ENCODE peak calls at places on chromosome 16, in eight cellular contexts. H, K, X, Y, N, S, Z and V are unnamed samples.

GRCh38 chr16:72760581-72760980 is 287.3 kb downstream of the ZFHX3 start:
- DNase-seq in H (no peak), K (no peak), X (no peak), Y (no peak), N (no peak), S (no peak), Z (no peak), V (no peak)

GRCh38 chr16:81866820-81867440 is 87.8 kb downstream of the PLCG2 start:
- DNase-seq in H (peak; percentile 23), K (no peak), X (no peak), Y (peak; percentile 77), N (peak; percentile 31), S (peak; percentile 23), Z (peak; percentile 62), V (peak; percentile 15)

GRCh38 chr16:11390573-11391495 is 45.6 kb downstream of the RMI2 start:
- DNase-seq in H (no peak), K (no peak), X (peak; percentile 23), Y (no peak), N (no peak), S (no peak), Z (no peak), V (no peak)

GRCh38 chr16:47045459-47045858 is 72.0 kb upstream of the DNAJA2 start:
- DNase-seq in H (no peak), K (no peak), X (no peak), Y (no peak), N (no peak), S (no peak), Z (no peak), V (no peak)

GRCh38 chr16:49856741-49857330 is 924 bp upstream of the ZNF423 start:
- DNase-seq in H (peak; percentile 73), K (peak; percentile 69), X (peak; percentile 93), Y (peak; percentile 87), N (peak; percentile 51), S (peak; percentile 83), Z (peak; percentile 92), V (peak; percentile 85)

GRCh38 chr16:27767081-27767480 is 217.1 kb downstream of the KATNIP start:
- DNase-seq in H (no peak), K (no peak), X (no peak), Y (no peak), N (no peak), S (no peak), Z (no peak), V (no peak)

GRCh38 chr16:81703177-81704155 is 75.6 kb upstream of the PLCG2 start:
- DNase-seq in H (no peak), K (no peak), X (peak; percentile 63), Y (no peak), N (no peak), S (peak; percentile 72), Z (peak; percentile 35), V (no peak)

GRCh38 chr16:23711785-23712184 is 1.2 kb downstream of the ERN2 start:
- DNase-seq in H (no peak), K (no peak), X (no peak), Y (no peak), N (no peak), S (no peak), Z (no peak), V (no peak)

DNA sequence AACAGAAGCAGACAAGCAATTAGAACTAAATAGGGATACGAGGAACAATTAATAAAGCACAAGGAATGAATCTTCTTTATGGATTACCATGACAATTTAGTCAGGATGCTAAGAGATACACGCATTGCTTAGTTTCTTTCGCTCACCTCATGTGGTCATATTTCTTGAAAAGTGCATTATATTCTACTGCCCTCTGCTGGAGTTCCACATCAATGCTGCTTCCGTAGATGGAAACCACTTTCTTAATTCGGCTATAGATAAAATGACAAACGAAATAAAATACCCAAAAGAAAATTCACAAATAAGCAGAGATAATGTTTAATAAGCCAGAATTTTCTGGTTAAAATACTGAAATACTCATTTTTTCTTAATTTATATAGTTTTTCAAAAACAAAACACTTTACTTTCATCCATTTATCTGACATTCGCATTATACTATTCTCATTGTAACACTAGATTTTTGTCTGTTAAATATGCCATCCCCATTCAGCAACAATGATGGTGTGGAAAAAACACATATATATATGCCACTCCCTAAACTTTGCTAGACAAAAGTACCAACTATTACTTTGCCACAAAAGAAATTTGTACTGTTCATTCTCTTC is 22.0 kb upstream of the PHLPP2 start:
- DNase-seq in H (no peak), K (no peak), X (peak; percentile 57), Y (no peak), N (peak; percentile 40), S (no peak), Z (no peak), V (peak; percentile 30)
- TF ChIP-seq CTCF in H (peak; percentile 67), K (peak; percentile 35), X (peak; percentile 62), Y (peak; percentile 39), N (peak; percentile 44), S (peak; percentile 18), Z (peak; percentile 67), V (peak; percentile 39)

DNA sequence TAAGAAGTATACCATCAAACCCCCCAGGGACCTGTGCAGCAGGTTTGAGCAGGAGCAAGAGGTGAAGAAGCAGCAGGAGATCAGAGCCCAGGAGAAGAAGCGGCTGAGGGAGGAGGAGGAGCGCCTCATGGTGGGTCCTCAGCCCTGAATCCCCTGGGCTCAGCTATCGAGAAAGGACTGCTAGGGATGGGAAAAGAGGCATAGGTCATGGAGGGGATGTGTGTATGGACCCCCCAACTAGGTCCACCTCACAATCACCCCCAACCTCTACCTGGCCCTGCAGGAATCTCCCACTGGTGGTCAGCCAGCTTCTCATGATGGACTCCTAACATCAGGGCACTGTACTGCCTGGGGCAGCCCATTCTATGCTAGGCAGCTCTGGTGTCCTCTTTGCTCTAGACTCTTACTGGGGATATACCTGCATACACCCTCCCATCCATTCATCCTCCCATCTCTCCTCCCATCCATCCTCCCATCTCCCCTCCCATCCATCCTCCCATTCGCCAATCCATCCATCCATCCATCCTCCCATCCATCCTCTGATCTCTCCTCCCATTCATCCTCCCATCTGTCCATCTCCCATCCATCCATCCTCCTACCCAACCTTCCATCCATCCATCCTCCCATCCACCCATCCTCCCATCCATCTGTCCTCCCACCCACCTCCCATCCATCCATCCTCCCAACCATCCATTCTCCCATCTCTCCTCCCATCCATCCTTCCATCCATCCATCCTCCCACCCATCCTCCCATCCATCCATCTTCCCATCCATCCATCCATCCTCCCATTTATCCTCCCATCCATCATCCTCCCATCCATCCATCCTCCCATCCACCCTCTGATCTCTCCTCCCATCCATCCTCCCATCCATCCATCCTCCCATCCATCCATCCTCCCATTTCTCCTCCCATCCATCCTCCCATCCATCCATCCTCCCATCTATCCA is 10.6 kb downstream of the DRC7 start:
- DNase-seq in H (no peak), K (no peak), X (no peak), Y (no peak), N (no peak), S (no peak), Z (no peak), V (no peak)
- H3K4me3 ChIP-seq in H (no peak overlapping the region), K (no peak overlapping the region), X (no peak overlapping the region), Y (no peak overlapping the region), N (no peak overlapping the region), S (no peak overlapping the region), Z (no peak overlapping the region), V (no peak overlapping the region)

DNA sequence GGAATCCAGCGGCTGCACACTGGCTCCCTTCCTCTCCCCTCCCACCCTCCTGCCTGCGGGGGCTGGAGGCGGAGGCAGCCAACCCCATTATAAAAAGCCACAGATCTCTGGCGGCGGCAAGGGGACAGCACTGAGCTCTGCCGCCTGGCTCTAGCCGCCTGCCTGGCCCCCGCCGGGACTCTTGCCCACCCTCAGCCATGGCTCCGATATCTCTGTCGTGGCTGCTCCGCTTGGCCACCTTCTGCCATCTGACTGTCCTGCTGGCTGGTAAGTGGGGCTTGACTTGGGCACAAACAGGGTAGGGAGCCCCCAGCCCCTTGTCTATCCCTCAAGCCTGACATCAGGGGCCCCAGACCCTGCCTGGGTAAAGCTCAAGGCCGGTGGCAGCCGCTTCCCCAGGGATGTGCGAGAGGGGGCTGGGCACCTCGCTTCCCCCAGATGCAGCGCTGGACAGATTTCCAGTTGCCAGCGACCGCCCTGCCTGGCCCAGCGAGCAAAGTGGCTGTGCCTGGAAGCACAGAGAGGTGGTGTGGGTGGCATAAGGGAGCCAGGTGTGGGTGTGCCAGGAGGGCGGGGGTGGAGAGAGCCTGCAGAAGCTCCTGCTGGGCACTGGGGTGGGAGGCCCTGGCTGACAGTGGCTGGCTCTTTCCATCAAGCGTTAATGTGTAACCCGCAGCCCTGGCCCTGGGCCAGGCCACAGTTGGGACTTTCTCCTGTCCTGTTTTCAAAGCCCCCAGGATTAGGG is at the start of gene CX3CL1:
- DNase-seq in H (peak; percentile 43), K (peak; percentile 82), X (peak; percentile 88), Y (peak; percentile 83), N (no peak), S (peak; percentile 34), Z (no peak), V (peak; percentile 87)
- TF ChIP-seq CTCF in H (peak; percentile 21), K (no peak), X (peak; percentile 23), Y (no peak), N (no peak), S (no peak), Z (no peak), V (no peak)

DNA sequence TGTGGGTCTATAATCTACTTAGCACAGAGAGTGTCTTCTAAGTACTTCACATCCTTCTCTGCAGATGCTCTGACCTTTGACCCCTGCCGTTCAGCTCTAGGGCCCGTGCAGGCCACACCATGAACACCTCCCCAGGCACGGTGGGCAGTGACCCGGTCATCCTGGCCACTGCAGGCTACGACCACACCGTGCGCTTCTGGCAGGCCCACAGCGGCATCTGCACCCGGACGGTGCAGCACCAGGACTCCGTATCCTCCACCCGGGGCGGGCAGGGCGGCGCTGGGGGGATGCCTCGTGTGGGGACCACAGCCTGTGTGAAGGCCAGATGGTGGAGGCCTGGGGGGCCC is 686 bp downstream of the MLST8 start:
- DNase-seq in H (no peak), K (no peak), X (no peak), Y (no peak), N (no peak), S (peak; percentile 66), Z (peak; percentile 72), V (no peak)
- H3K4me3 ChIP-seq in H (peak overlapping the region; percentile 92), K (peak overlapping the region; percentile 80), X (peak overlapping the region; percentile 97), Y (peak overlapping the region; percentile 80), N (peak overlapping the region; percentile 57), S (peak overlapping the region; percentile 93), Z (peak overlapping the region; percentile 81), V (peak overlapping the region; percentile 67)